ENCODE peak calls at places on chromosomes 13 and 19, in ten cellular contexts. One of them, this sample, is unnamed.
A peak's percentile ranks its signal among the peaks of the same experiment; 100 is the strongest.

GRCh38 chr13:21445759-21446158 is 13.3 kb downstream of the ZDHHC20 start:
- DNase-seq in GM12878: no peak
- DNase-seq in ovary: no peak
- DNase-seq in tibial nerve: no peak
- DNase-seq in Karpas-422: no peak
- DNase-seq in left ventricle myocardium inferior: no peak
- DNase-seq in trophoblast cell: no peak
- DNase-seq in aorta: no peak
- DNase-seq in tibial artery: no peak
- DNase-seq in neural progenitor cell: no peak
- DNase-seq in this sample: no peak

GRCh38 chr19:45402469-45403070 is 2.3 kb downstream of the PPP1R13L start:
- DNase-seq in GM12878: no peak
- DNase-seq in ovary: peak; percentile 49
- DNase-seq in tibial nerve: no peak
- DNase-seq in Karpas-422: no peak
- DNase-seq in left ventricle myocardium inferior: peak; percentile 62
- DNase-seq in trophoblast cell: peak; percentile 77
- DNase-seq in aorta: no peak
- DNase-seq in tibial artery: no peak
- DNase-seq in neural progenitor cell: peak; percentile 81
- DNase-seq in this sample: no peak

GRCh38 chr19:45498411-45499195 is at the start of gene PPM1N:
- DNase-seq in GM12878: no peak
- DNase-seq in ovary: no peak
- DNase-seq in tibial nerve: no peak
- DNase-seq in Karpas-422: peak; percentile 91
- DNase-seq in left ventricle myocardium inferior: no peak
- DNase-seq in trophoblast cell: no peak
- DNase-seq in aorta: no peak
- DNase-seq in tibial artery: no peak
- DNase-seq in neural progenitor cell: peak; percentile 84
- DNase-seq in this sample: no peak

GRCh38 chr19:45253396-45254027 is 2.4 kb downstream of the MARK4 start:
- DNase-seq in GM12878: no peak
- DNase-seq in ovary: no peak
- DNase-seq in tibial nerve: no peak
- DNase-seq in Karpas-422: no peak
- DNase-seq in left ventricle myocardium inferior: no peak
- DNase-seq in trophoblast cell: no peak
- DNase-seq in aorta: no peak
- DNase-seq in tibial artery: no peak
- DNase-seq in neural progenitor cell: no peak
- DNase-seq in this sample: no peak

GRCh38 chr19:29724102-29724641 is 9.1 kb upstream of the C19orf12 start:
- DNase-seq in GM12878: no peak
- DNase-seq in ovary: no peak
- DNase-seq in tibial nerve: no peak
- DNase-seq in Karpas-422: no peak
- DNase-seq in left ventricle myocardium inferior: no peak
- DNase-seq in trophoblast cell: no peak
- DNase-seq in aorta: no peak
- DNase-seq in tibial artery: no peak
- DNase-seq in neural progenitor cell: peak; percentile 71
- DNase-seq in this sample: no peak

GRCh38 chr19:42442833-42443232 is at the start of gene CXCL17:
- DNase-seq in GM12878: no peak
- DNase-seq in ovary: no peak
- DNase-seq in tibial nerve: no peak
- DNase-seq in Karpas-422: peak; percentile 38
- DNase-seq in left ventricle myocardium inferior: no peak
- DNase-seq in trophoblast cell: no peak
- DNase-seq in aorta: no peak
- DNase-seq in tibial artery: no peak
- DNase-seq in neural progenitor cell: no peak
- DNase-seq in this sample: no peak

GRCh38 chr13:87622921-87623320 is 48.2 kb upstream of the SLITRK5 start:
- DNase-seq in GM12878: no peak
- DNase-seq in ovary: no peak
- DNase-seq in tibial nerve: no peak
- DNase-seq in Karpas-422: no peak
- DNase-seq in left ventricle myocardium inferior: no peak
- DNase-seq in trophoblast cell: no peak
- DNase-seq in aorta: no peak
- DNase-seq in tibial artery: no peak
- DNase-seq in neural progenitor cell: no peak
- DNase-seq in this sample: no peak

GRCh38 chr13:38013676-38014075 is 144.1 kb upstream of the TRPC4 start:
- DNase-seq in GM12878: no peak
- DNase-seq in ovary: no peak
- DNase-seq in tibial nerve: no peak
- DNase-seq in Karpas-422: no peak
- DNase-seq in left ventricle myocardium inferior: no peak
- DNase-seq in trophoblast cell: no peak
- DNase-seq in aorta: no peak
- DNase-seq in tibial artery: no peak
- DNase-seq in neural progenitor cell: no peak
- DNase-seq in this sample: no peak

DNA sequence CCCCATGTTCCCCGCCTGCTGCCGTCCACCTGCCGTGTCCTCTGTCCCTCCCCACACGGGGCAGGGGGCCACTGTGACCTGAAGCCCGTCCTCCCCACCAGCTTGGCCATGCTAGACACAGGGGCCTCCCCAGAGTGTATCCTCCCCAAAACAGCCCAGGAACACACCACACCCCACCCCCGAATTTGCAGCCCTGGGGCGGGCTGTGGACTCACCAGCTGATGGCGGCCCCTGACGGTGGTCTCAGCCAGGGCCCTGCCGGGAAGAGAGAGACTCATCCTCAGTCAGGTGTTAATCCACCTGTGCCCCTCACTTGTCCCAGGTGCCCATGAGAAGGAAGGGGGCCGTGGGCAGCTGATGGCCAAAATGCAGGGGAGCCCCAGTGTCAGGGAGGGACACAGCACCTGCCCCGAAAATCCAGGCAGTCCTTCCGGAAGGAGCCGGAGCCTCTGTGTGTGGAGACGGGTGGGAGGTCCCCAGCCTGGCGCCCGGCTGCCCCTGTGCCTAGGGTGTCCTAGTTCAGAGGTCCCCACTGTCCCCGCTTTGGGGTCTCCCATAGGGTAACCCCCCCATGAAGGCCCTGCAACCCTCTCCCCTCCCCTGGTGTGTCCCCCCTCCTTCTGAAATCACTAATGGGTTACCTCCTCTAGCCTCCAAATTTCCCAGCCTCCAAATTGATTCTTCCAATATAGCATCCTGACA is 39.3 kb upstream of the TCF3 start:
- DNase-seq in GM12878: no peak
- DNase-seq in ovary: no peak
- DNase-seq in tibial nerve: no peak
- DNase-seq in Karpas-422: no peak
- DNase-seq in left ventricle myocardium inferior: no peak
- DNase-seq in trophoblast cell: no peak
- DNase-seq in aorta: no peak
- DNase-seq in tibial artery: no peak
- DNase-seq in neural progenitor cell: no peak
- DNase-seq in this sample: no peak
- H3K27me3 ChIP-seq in GM12878: no peaks in the 10 kb centered on the region
- H3K27me3 ChIP-seq in ovary: no peaks in the 10 kb centered on the region
- H3K27me3 ChIP-seq in tibial nerve: no peaks in the 10 kb centered on the region
- H3K27me3 ChIP-seq in Karpas-422: no peaks in the 10 kb centered on the region
- H3K27me3 ChIP-seq in left ventricle myocardium inferior: peaks cover 79% of the 10 kb centered on the region
- H3K27me3 ChIP-seq in trophoblast cell: peaks cover 13% of the 10 kb centered on the region
- H3K27me3 ChIP-seq in aorta: peaks cover 1% of the 10 kb centered on the region
- H3K27me3 ChIP-seq in tibial artery: peaks cover 62% of the 10 kb centered on the region
- H3K27me3 ChIP-seq in neural progenitor cell: peaks cover 79% of the 10 kb centered on the region
- H3K27me3 ChIP-seq in this sample: peaks cover 20% of the 10 kb centered on the region

GRCh38 chr13:27965740-27966640 is 3.1 kb downstream of the CDX2 start:
- DNase-seq in GM12878: no peak
- DNase-seq in ovary: no peak
- DNase-seq in tibial nerve: no peak
- DNase-seq in Karpas-422: no peak
- DNase-seq in left ventricle myocardium inferior: no peak
- DNase-seq in trophoblast cell: no peak
- DNase-seq in aorta: no peak
- DNase-seq in tibial artery: no peak
- DNase-seq in neural progenitor cell: peak; percentile 87
- DNase-seq in this sample: no peak

GRCh38 chr13:27968316-27969072 is 621 bp downstream of the CDX2 start:
- DNase-seq in GM12878: no peak
- DNase-seq in ovary: no peak
- DNase-seq in tibial nerve: no peak
- DNase-seq in Karpas-422: no peak
- DNase-seq in left ventricle myocardium inferior: no peak
- DNase-seq in trophoblast cell: no peak
- DNase-seq in aorta: no peak
- DNase-seq in tibial artery: no peak
- DNase-seq in neural progenitor cell: peak; percentile 77
- DNase-seq in this sample: no peak

GRCh38 chr13:27967736-27968315 is 1.3 kb downstream of the CDX2 start:
- DNase-seq in GM12878: no peak
- DNase-seq in ovary: no peak
- DNase-seq in tibial nerve: no peak
- DNase-seq in Karpas-422: no peak
- DNase-seq in left ventricle myocardium inferior: no peak
- DNase-seq in trophoblast cell: no peak
- DNase-seq in aorta: no peak
- DNase-seq in tibial artery: no peak
- DNase-seq in neural progenitor cell: peak; percentile 47
- DNase-seq in this sample: no peak

GRCh38 chr13:27966641-27967202 is 2.4 kb downstream of the CDX2 start:
- DNase-seq in GM12878: no peak
- DNase-seq in ovary: no peak
- DNase-seq in tibial nerve: no peak
- DNase-seq in Karpas-422: no peak
- DNase-seq in left ventricle myocardium inferior: no peak
- DNase-seq in trophoblast cell: no peak
- DNase-seq in aorta: no peak
- DNase-seq in tibial artery: no peak
- DNase-seq in neural progenitor cell: peak; percentile 51
- DNase-seq in this sample: no peak

DNA sequence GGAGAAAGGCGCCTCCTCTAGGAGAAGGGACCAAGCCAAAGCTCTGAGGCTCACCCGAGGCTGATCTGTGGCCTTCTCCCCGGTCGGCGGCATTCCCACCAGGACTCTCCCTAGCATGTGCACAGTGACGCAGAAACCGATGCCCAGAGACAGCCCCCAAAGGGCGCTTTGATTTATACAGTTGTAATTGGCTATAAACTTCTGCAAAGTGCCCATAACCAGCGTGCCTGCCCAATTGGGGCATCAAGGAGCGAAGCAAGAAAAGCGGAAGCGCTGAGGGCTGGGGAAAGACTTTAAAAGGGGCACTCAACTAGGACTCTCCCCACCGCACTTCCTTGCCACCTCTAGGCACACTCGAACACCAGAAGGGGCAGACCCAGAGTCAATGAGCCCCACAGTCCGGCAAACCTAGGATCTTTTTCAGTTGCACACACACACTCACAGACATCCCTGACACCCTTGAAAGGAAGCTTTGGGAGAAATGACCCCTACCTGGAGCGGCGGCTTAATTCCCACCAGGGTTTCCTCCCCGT is 1.8 kb downstream of the CDX2 start:
- DNase-seq in GM12878: no peak
- DNase-seq in ovary: no peak
- DNase-seq in tibial nerve: no peak
- DNase-seq in Karpas-422: no peak
- DNase-seq in left ventricle myocardium inferior: no peak
- DNase-seq in trophoblast cell: no peak
- DNase-seq in aorta: no peak
- DNase-seq in tibial artery: no peak
- DNase-seq in neural progenitor cell: no peak
- DNase-seq in this sample: no peak
- H3K27me3 ChIP-seq in GM12878: peaks cover 19% of the 10 kb centered on the region
- H3K27me3 ChIP-seq in ovary: no peaks in the 10 kb centered on the region
- H3K27me3 ChIP-seq in tibial nerve: peaks cover 3% of the 10 kb centered on the region
- H3K27me3 ChIP-seq in Karpas-422: no peaks in the 10 kb centered on the region
- H3K27me3 ChIP-seq in left ventricle myocardium inferior: peaks cover 100% of the 10 kb centered on the region
- H3K27me3 ChIP-seq in trophoblast cell: peaks cover 46% of the 10 kb centered on the region
- H3K27me3 ChIP-seq in aorta: no peaks in the 10 kb centered on the region
- H3K27me3 ChIP-seq in tibial artery: peaks cover 93% of the 10 kb centered on the region
- H3K27me3 ChIP-seq in neural progenitor cell: peaks cover 100% of the 10 kb centered on the region
- H3K27me3 ChIP-seq in this sample: peaks cover 95% of the 10 kb centered on the region

GRCh38 chr19:1000095-1000494 is at the start of gene GRIN3B:
- DNase-seq in GM12878: no peak
- DNase-seq in ovary: no peak
- DNase-seq in tibial nerve: no peak
- DNase-seq in Karpas-422: peak; percentile 86
- DNase-seq in left ventricle myocardium inferior: no peak
- DNase-seq in trophoblast cell: peak; percentile 54
- DNase-seq in aorta: no peak
- DNase-seq in tibial artery: no peak
- DNase-seq in neural progenitor cell: peak; percentile 90
- DNase-seq in this sample: no peak

GRCh38 chr19:1003283-1003682 is 3.1 kb downstream of the GRIN3B start:
- DNase-seq in GM12878: no peak
- DNase-seq in ovary: no peak
- DNase-seq in tibial nerve: no peak
- DNase-seq in Karpas-422: no peak
- DNase-seq in left ventricle myocardium inferior: no peak
- DNase-seq in trophoblast cell: no peak
- DNase-seq in aorta: no peak
- DNase-seq in tibial artery: no peak
- DNase-seq in neural progenitor cell: no peak
- DNase-seq in this sample: no peak

GRCh38 chr19:1000591-1001537 is 645 bp downstream of the GRIN3B start:
- DNase-seq in GM12878: no peak
- DNase-seq in ovary: no peak
- DNase-seq in tibial nerve: no peak
- DNase-seq in Karpas-422: no peak
- DNase-seq in left ventricle myocardium inferior: no peak
- DNase-seq in trophoblast cell: no peak
- DNase-seq in aorta: no peak
- DNase-seq in tibial artery: no peak
- DNase-seq in neural progenitor cell: peak; percentile 58
- DNase-seq in this sample: no peak

GRCh38 chr19:1002600-1002999 is 2.4 kb downstream of the GRIN3B start:
- DNase-seq in GM12878: no peak
- DNase-seq in ovary: no peak
- DNase-seq in tibial nerve: no peak
- DNase-seq in Karpas-422: no peak
- DNase-seq in left ventricle myocardium inferior: no peak
- DNase-seq in trophoblast cell: no peak
- DNase-seq in aorta: no peak
- DNase-seq in tibial artery: no peak
- DNase-seq in neural progenitor cell: no peak
- DNase-seq in this sample: no peak

DNA sequence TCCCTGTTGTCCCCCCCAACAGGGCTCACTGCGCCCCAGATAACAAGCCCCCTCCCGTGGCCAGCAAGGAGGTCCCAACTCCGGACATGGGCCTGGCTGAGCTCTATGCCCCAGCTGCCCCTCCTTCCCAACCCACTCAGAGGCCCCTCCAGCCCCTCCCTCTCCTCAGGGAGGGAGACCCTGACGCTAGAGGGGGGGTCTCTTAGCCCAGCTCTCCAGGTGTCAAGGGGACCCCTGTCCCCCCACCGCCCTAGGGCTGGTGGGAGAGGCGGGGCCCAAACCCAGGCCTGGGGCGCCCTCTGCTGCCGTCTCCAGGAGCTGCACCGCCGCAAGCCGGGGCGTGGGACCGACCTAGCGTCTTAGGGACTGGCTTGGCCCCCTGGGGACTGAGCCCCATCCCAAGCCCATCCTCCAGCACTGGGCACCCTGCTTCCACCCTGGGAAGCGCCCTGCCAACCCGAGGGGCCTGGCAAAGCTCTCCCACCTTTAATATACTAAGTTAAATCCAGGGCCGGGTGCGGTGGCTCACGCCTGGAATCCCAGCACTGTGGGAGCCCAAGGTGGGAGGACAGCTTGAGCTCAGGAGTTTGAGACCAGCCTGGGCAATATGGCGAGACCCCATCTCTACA is 1.4 kb downstream of the GRIN3B start:
- DNase-seq in GM12878: no peak
- DNase-seq in ovary: peak; percentile 71
- DNase-seq in tibial nerve: no peak
- DNase-seq in Karpas-422: peak; percentile 82
- DNase-seq in left ventricle myocardium inferior: no peak
- DNase-seq in trophoblast cell: no peak
- DNase-seq in aorta: no peak
- DNase-seq in tibial artery: no peak
- DNase-seq in neural progenitor cell: peak; percentile 79
- DNase-seq in this sample: no peak
- H3K27me3 ChIP-seq in GM12878: peaks cover 3% of the 10 kb centered on the region
- H3K27me3 ChIP-seq in ovary: peaks cover 13% of the 10 kb centered on the region
- H3K27me3 ChIP-seq in tibial nerve: no peaks in the 10 kb centered on the region
- H3K27me3 ChIP-seq in Karpas-422: no peaks in the 10 kb centered on the region
- H3K27me3 ChIP-seq in left ventricle myocardium inferior: peaks cover 70% of the 10 kb centered on the region
- H3K27me3 ChIP-seq in trophoblast cell: peaks cover 13% of the 10 kb centered on the region
- H3K27me3 ChIP-seq in aorta: no peaks in the 10 kb centered on the region
- H3K27me3 ChIP-seq in tibial artery: peaks cover 74% of the 10 kb centered on the region
- H3K27me3 ChIP-seq in neural progenitor cell: peaks cover 55% of the 10 kb centered on the region
- H3K27me3 ChIP-seq in this sample: peaks cover 28% of the 10 kb centered on the region

DNA sequence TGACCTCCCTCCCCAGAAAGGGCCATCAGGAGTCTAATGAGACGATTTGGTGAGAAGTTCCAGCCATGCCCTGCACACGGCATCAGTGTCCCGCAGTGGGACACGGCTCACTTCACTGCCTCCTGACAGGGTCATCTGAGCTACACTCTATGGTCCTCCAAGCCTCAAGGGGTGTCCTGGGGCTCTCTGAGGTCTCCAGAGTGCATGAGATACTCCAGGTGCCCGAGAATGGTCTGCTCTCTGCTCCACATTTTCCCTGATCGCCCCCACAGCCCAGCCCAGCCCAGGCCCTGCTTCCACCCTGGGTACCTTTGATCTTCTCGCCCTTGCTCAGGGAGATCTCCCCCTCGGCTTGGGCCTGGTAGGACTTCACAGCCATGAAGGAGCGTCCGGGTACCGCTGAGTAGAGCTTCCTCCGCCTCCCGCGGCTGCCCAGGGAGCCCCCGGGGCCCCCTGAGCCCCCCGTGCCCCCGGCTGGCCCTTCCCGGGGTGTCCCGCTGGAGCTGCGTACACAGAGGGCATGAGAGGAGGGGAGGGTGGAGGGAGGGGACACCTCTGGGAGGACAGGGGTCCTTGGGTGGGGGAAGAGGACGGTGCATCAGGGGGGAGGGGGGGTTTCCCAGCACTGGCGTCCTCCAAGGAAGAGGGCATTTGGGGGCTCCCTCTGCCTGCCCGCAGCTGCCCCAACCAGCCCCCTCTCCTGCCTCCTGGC is 17.3 kb downstream of the SHANK1 start:
- DNase-seq in GM12878: no peak
- DNase-seq in ovary: no peak
- DNase-seq in tibial nerve: no peak
- DNase-seq in Karpas-422: no peak
- DNase-seq in left ventricle myocardium inferior: no peak
- DNase-seq in trophoblast cell: no peak
- DNase-seq in aorta: no peak
- DNase-seq in tibial artery: no peak
- DNase-seq in neural progenitor cell: no peak
- DNase-seq in this sample: no peak
- H3K27me3 ChIP-seq in GM12878: no peaks in the 10 kb centered on the region
- H3K27me3 ChIP-seq in ovary: no peaks in the 10 kb centered on the region
- H3K27me3 ChIP-seq in tibial nerve: no peaks in the 10 kb centered on the region
- H3K27me3 ChIP-seq in Karpas-422: no peaks in the 10 kb centered on the region
- H3K27me3 ChIP-seq in left ventricle myocardium inferior: peaks cover 83% of the 10 kb centered on the region
- H3K27me3 ChIP-seq in trophoblast cell: no peaks in the 10 kb centered on the region
- H3K27me3 ChIP-seq in aorta: no peaks in the 10 kb centered on the region
- H3K27me3 ChIP-seq in tibial artery: peaks cover 53% of the 10 kb centered on the region
- H3K27me3 ChIP-seq in neural progenitor cell: peaks cover 83% of the 10 kb centered on the region
- H3K27me3 ChIP-seq in this sample: no peaks in the 10 kb centered on the region

This sample was measured in AG04450.